ENCODE peak calls at places on chromosomes 4 and X, in five cellular contexts. W, J, R, G and X are unnamed samples.

GRCh38 chr4:7259039-7259438 is 66.7 kb downstream of the SORCS2 start:
- DNase-seq in W (no peak), J (no peak), R (no peak), G (no peak), X (no peak)

GRCh38 chrX:10722804-10723364 is 102.5 kb upstream of the MID1 start:
- DNase-seq in W (peak), J (peak), R (peak), G (peak), X (peak)

GRCh38 chr4:105895324-105895608 is at the start of gene NPNT:
- DNase-seq in W (no peak), J (peak), R (no peak), G (no peak), X (peak)

GRCh38 chrX:65644621-65645287 is 22.7 kb upstream of the MSN start:
- DNase-seq in W (no peak), J (peak), R (no peak), G (peak), X (no peak)

GRCh38 chrX:38514014-38514854 is 47.1 kb upstream of the TSPAN7 start:
- DNase-seq in W (no peak), J (no peak), R (no peak), G (no peak), X (no peak)

GRCh38 chr4:70425306-70425705 is 27.6 kb downstream of the OPRPN start:
- DNase-seq in W (no peak), J (no peak), R (no peak), G (no peak), X (no peak)

GRCh38 chr4:124415206-124415605 is 297.3 kb downstream of the ANKRD50 start:
- DNase-seq in W (no peak), J (no peak), R (no peak), G (no peak), X (no peak)

GRCh38 chr4:75644095-75644494 is 13.8 kb upstream of the CDKL2 start:
- DNase-seq in W (no peak), J (no peak), R (no peak), G (no peak), X (no peak)

GRCh38 chr4:99572527-99573240 is 1.9 kb upstream of the MTTP start:
- DNase-seq in W (no peak), J (no peak), R (no peak), G (no peak), X (no peak)

GRCh38 chrX:53383376-53384087 is 38.9 kb downstream of the SMC1A start:
- DNase-seq in W (no peak), J (peak), R (no peak), G (no peak), X (no peak)

GRCh38 chr4:130131536-130131935 is 1035.6 kb downstream of the C4orf33 start:
- DNase-seq in W (no peak), J (no peak), R (no peak), G (no peak), X (no peak)

GRCh38 chr4:175504316-175504715 is 307.7 kb downstream of the GPM6A start:
- DNase-seq in W (no peak), J (no peak), R (no peak), G (no peak), X (no peak)

GRCh38 chr4:64584981-64585557 is 175.8 kb upstream of the TECRL start:
- DNase-seq in W (no peak), J (no peak), R (no peak), G (no peak), X (peak)

GRCh38 chr4:128565565-128566186 is 243.8 kb upstream of the JADE1 start:
- DNase-seq in W (peak), J (peak), R (peak), G (no peak), X (peak)

GRCh38 chr4:86924805-86925204 is 10.0 kb upstream of the AFF1 start:
- DNase-seq in W (no peak), J (no peak), R (no peak), G (no peak), X (no peak)

GRCh38 chr4:150950657-150951056 is 64.4 kb downstream of the LRBA start:
- DNase-seq in W (no peak), J (no peak), R (no peak), G (no peak), X (no peak)

GRCh38 chr4:111213520-111213919 is 590.6 kb upstream of the PITX2 start:
- DNase-seq in W (no peak), J (no peak), R (no peak), G (no peak), X (no peak)

GRCh38 chr4:15396157-15396800 is 31.6 kb upstream of the C1QTNF7 start:
- DNase-seq in W (peak), J (no peak), R (peak), G (no peak), X (peak)

GRCh38 chr4:87024181-87024580 is 89.4 kb downstream of the AFF1 start:
- DNase-seq in W (no peak), J (no peak), R (no peak), G (no peak), X (no peak)

GRCh38 chr4:140256335-140256734 is 102.4 kb upstream of the MAML3 start:
- DNase-seq in W (no peak), J (no peak), R (no peak), G (no peak), X (no peak)

GRCh38 chr4:153154010-153154975 is 50.0 kb upstream of the TRIM2 start:
- DNase-seq in W (peak), J (no peak), R (no peak), G (no peak), X (no peak)

GRCh38 chr4:40502936-40503335 is 126.7 kb downstream of the RBM47 start:
- DNase-seq in W (peak), J (no peak), R (no peak), G (no peak), X (no peak)

GRCh38 chrX:31279359-31279758 is 207.5 kb upstream of the FTHL17 start:
- DNase-seq in W (no peak), J (no peak), R (no peak), G (no peak), X (peak)

GRCh38 chr4:52546449-52546848 is 112.7 kb downstream of the USP46 start:
- DNase-seq in W (no peak), J (no peak), R (no peak), G (no peak), X (no peak)